ENCODE peak calls at places on chromosomes 3 and 15, in six cellular contexts. E is amniotic stem cell; S is non-pigmented ciliary epithelial cell; V is mucosa of gallbladder; Q is activated CD4-positive, alpha-beta T cell treated with anti-CD3 and anti-CD28 coated beads for 24 hours; P is cardiac fibroblast. F is an unnamed sample.

GRCh38 chr3:150300847-150301517 is 107.1 kb upstream of the TSC22D2 start:
- DNase-seq in Q (no peak), V (no peak), E (no peak), P (no peak), S (no peak), F (no peak)

GRCh38 chr3:187900961-187901755 is 155.9 kb upstream of the BCL6 start:
- DNase-seq in V (no peak), Q (no peak), P (no peak), E (no peak), S (no peak), F (no peak)

GRCh38 chr15:74443100-74443909 is 9.5 kb upstream of the SEMA7A start:
- DNase-seq in Q (no peak), P (peak; percentile 60), S (no peak), E (no peak), V (no peak), F (no peak)

GRCh38 chr15:79101866-79102581 is 11.4 kb upstream of the RASGRF1 start:
- DNase-seq in V (no peak), P (peak; percentile 11), S (no peak), Q (no peak), E (no peak), F (no peak)

GRCh38 chr3:187713504-187713903 is 11.1 kb upstream of the RTP2 start:
- DNase-seq in E (no peak), V (no peak), S (no peak), P (peak; percentile 46), Q (no peak), F (no peak)

GRCh38 chr3:101954361-101954760 is 105.0 kb downstream of the NFKBIZ start:
- DNase-seq in V (no peak), Q (no peak), P (no peak), S (no peak), E (no peak), F (no peak)

GRCh38 chr3:151169262-151169661 is 33.8 kb downstream of the GPR171 start:
- DNase-seq in S (no peak), Q (no peak), V (no peak), E (no peak), P (no peak), F (no peak)

GRCh38 chr15:33086500-33087141 is 107.9 kb downstream of the FMN1 start:
- DNase-seq in E (peak; percentile 49), Q (no peak), V (no peak), P (peak; percentile 75), S (peak; percentile 41), F (no peak)

GRCh38 chr3:21294768-21295167 is 456.2 kb downstream of the ZNF385D start:
- DNase-seq in P (peak; percentile 46), S (no peak), V (no peak), Q (no peak), E (no peak), F (no peak)

GRCh38 chr15:57003418-57003817 is 85.0 kb downstream of the TCF12 start:
- DNase-seq in P (peak; percentile 51), V (no peak), S (peak; percentile 82), E (peak; percentile 64), Q (no peak), F (no peak)

GRCh38 chr15:49421991-49422390 is 1.1 kb upstream of the FGF7 start:
- DNase-seq in Q (peak; percentile 1), S (no peak), P (peak; percentile 74), V (peak; percentile 37), E (no peak), F (peak; percentile 14)

GRCh38 chr3:151837057-151837456 is 23.1 kb downstream of the AADAC start:
- DNase-seq in S (peak; percentile 45), E (peak; percentile 52), Q (no peak), P (peak; percentile 61), V (no peak), F (no peak)

GRCh38 chr3:180036678-180037455 is at the start of gene PEX5L:
- DNase-seq in P (peak; percentile 39), Q (no peak), V (peak; percentile 23), S (no peak), E (peak; percentile 7), F (peak; percentile 87)

GRCh38 chr3:186220365-186220764 is 111.5 kb upstream of the ETV5 start:
- DNase-seq in P (no peak), S (no peak), V (no peak), E (no peak), Q (no peak), F (no peak)

GRCh38 chr15:48777645-48778337 is 33.1 kb downstream of the CEP152 start:
- DNase-seq in V (no peak), S (no peak), Q (no peak), E (no peak), P (no peak), F (no peak)

GRCh38 chr15:92869263-92869940 is 30.7 kb upstream of the CHD2 start:
- DNase-seq in E (no peak), S (no peak), P (peak; percentile 66), V (no peak), Q (no peak), F (no peak)

GRCh38 chr15:64656508-64656907 is 118.9 kb downstream of the RBPMS2 start:
- DNase-seq in Q (no peak), E (no peak), S (no peak), V (no peak), P (no peak), F (no peak)

GRCh38 chr15:28873006-28873405 is 12.8 kb upstream of the APBA2 start:
- DNase-seq in S (no peak), V (no peak), Q (no peak), E (no peak), P (no peak), F (no peak)

GRCh38 chr3:30644615-30645014 is 38.2 kb downstream of the TGFBR2 start:
- DNase-seq in E (no peak), S (no peak), P (peak; percentile 76), V (peak; percentile 74), Q (no peak), F (no peak)

GRCh38 chr15:38885477-38885952 is 320.9 kb upstream of the RASGRP1 start:
- DNase-seq in P (peak; percentile 89), E (no peak), Q (no peak), V (no peak), S (no peak), F (no peak)

GRCh38 chr15:64521726-64522164 is 61.4 kb downstream of the ZNF609 start:
- DNase-seq in V (peak; percentile 19), Q (no peak), S (no peak), P (peak; percentile 82), E (no peak), F (no peak)

GRCh38 chr15:58401991-58402649 is 29.7 kb upstream of the LIPC start:
- DNase-seq in S (no peak), V (peak; percentile 26), P (peak; percentile 59), Q (no peak), E (no peak), F (no peak)

GRCh38 chr3:84066920-84067319 is 891.9 kb upstream of the CADM2 start:
- DNase-seq in P (no peak), V (no peak), E (no peak), S (no peak), Q (no peak), F (no peak)

GRCh38 chr3:135788978-135789377 is 176.6 kb upstream of the PPP2R3A start:
- DNase-seq in E (no peak), V (no peak), S (no peak), P (no peak), Q (no peak), F (no peak)

GRCh38 chr3:172317984-172318383 is 130.3 kb downstream of the GHSR start:
- DNase-seq in S (peak; percentile 78), E (peak; percentile 75), V (peak; percentile 49), P (peak; percentile 95), Q (no peak), F (no peak)

GRCh38 chr3:99648496-99648895 is 10.1 kb downstream of the COL8A1 start:
- DNase-seq in S (no peak), E (no peak), P (no peak), V (no peak), Q (no peak), F (no peak)

GRCh38 chr15:86611392-86612040 is 531.8 kb downstream of the AGBL1 start:
- DNase-seq in P (peak; percentile 2), E (no peak), S (peak; percentile 3), V (no peak), Q (no peak), F (no peak)

GRCh38 chr3:43707266-43707665 is 16.5 kb downstream of the ABHD5 start:
- DNase-seq in P (peak; percentile 30), Q (no peak), S (no peak), V (no peak), E (no peak), F (no peak)

GRCh38 chr15:101542306-101543025 is 53.0 kb upstream of the PCSK6 start:
- DNase-seq in Q (no peak), S (no peak), V (no peak), E (peak; percentile 10), P (no peak), F (no peak)

GRCh38 chr3:13716540-13717221 is 163.2 kb downstream of the WNT7A start:
- DNase-seq in E (no peak), Q (no peak), S (no peak), P (no peak), V (no peak), F (no peak)

GRCh38 chr3:136819784-136820640 is 1.1 kb downstream of the SLC35G2 start:
- DNase-seq in E (peak; percentile 29), V (peak; percentile 27), P (peak; percentile 70), Q (no peak), S (no peak), F (peak; percentile 39)

GRCh38 chr15:90294601-90295269 is 29.3 kb downstream of the NGRN start:
- DNase-seq in P (no peak), V (no peak), E (no peak), S (no peak), Q (no peak), F (no peak)

GRCh38 chr3:58175429-58176184 is 35.2 kb downstream of the DNASE1L3 start:
- DNase-seq in P (peak; percentile 71), V (peak; percentile 89), Q (no peak), E (no peak), S (no peak), F (no peak)

GRCh38 chr3:129016366-129016724 is 15.2 kb downstream of the EFCC1 start:
- DNase-seq in Q (no peak), V (no peak), P (no peak), S (no peak), E (no peak), F (no peak)

GRCh38 chr3:151198849-151199248 is 4.2 kb downstream of the GPR171 start:
- DNase-seq in E (no peak), P (no peak), Q (no peak), S (no peak), V (no peak), F (peak; percentile 12)